ENCODE peak calls at places on chromosome 17, in ten cellular contexts. S is adrenal gland, V is spleen, E is prostate gland, Z is gastrocnemius medialis, W is erythroblast, K is breast epithelium, H is sigmoid colon, P is Peyer's patch, M is GM12891. A is an unnamed sample.

GRCh38 chr17:17538417-17539391 is 42.5 kb upstream of the RASD1 start:
- DNase-seq in Z (no peak), S (no peak), M (no peak), E (peak; percentile 91), V (no peak), W (no peak), K (no peak), P (no peak), H (no peak), A (peak; percentile 78)

GRCh38 chr17:81644496-81644895 is 7.5 kb downstream of the TSPAN10 start:
- DNase-seq in W (no peak), P (no peak), V (no peak), K (no peak), M (no peak), S (no peak), E (no peak), Z (no peak), H (no peak), A (no peak)

GRCh38 chr17:76088041-76088867 is 9.3 kb downstream of the ZACN start:
- DNase-seq in Z (no peak), E (no peak), P (no peak), V (no peak), K (no peak), H (peak; percentile 35), W (no peak), M (peak; percentile 22), S (no peak), A (no peak)

GRCh38 chr17:11645426-11645825 is 47.2 kb downstream of the DNAH9 start:
- DNase-seq in M (no peak), W (no peak), Z (no peak), V (no peak), H (no peak), S (no peak), E (no peak), P (no peak), K (no peak), A (no peak)

GRCh38 chr17:81035389-81036127 is 607 bp downstream of the BAIAP2 start:
- DNase-seq in S (no peak), K (no peak), Z (no peak), W (peak; percentile 74), V (peak; percentile 88), M (no peak), P (no peak), H (no peak), E (no peak), A (no peak)

GRCh38 chr17:1060991-1061390 is 64.1 kb downstream of the TIMM22 start:
- DNase-seq in H (peak; percentile 79), W (no peak), K (no peak), V (no peak), E (no peak), P (no peak), Z (peak; percentile 78), S (peak; percentile 75), M (no peak), A (peak; percentile 87)

GRCh38 chr17:75115545-75115944 is 5.8 kb downstream of the ARMC7 start:
- DNase-seq in H (no peak), S (no peak), V (no peak), E (no peak), Z (no peak), M (no peak), W (peak; percentile 67), K (no peak), P (no peak), A (no peak)

GRCh38 chr17:49123061-49123460 is 9.5 kb upstream of the B4GALNT2 start:
- DNase-seq in Z (no peak), E (no peak), P (no peak), H (no peak), K (no peak), V (no peak), M (no peak), W (no peak), S (no peak), A (no peak)

GRCh38 chr17:68462381-68463210 is 5.3 kb upstream of the WIPI1 start:
- DNase-seq in V (no peak), E (peak; percentile 69), Z (peak; percentile 73), K (no peak), H (peak; percentile 78), S (peak; percentile 67), W (peak; percentile 94), M (no peak), P (peak; percentile 50), A (peak; percentile 77)

GRCh38 chr17:58339775-58340622 is 11.4 kb upstream of the TSPOAP1 start:
- DNase-seq in W (peak; percentile 56), H (no peak), V (peak; percentile 51), S (no peak), P (no peak), M (no peak), Z (no peak), K (no peak), E (no peak), A (no peak)

GRCh38 chr17:29933379-29933778 is 3.4 kb upstream of the SSH2 start:
- DNase-seq in P (no peak), W (no peak), H (no peak), Z (no peak), K (no peak), M (no peak), S (no peak), V (no peak), E (no peak), A (no peak)

GRCh38 chr17:29930399-29931010 is 477 bp upstream of the SSH2 start:
- DNase-seq in P (peak; percentile 49), Z (no peak), M (no peak), S (no peak), V (no peak), W (no peak), H (no peak), K (no peak), E (peak; percentile 4), A (no peak)

GRCh38 chr17:29929544-29930398 is at the start of gene SSH2:
- DNase-seq in S (peak; percentile 87), E (peak; percentile 79), P (peak; percentile 94), V (peak; percentile 97), M (peak; percentile 63), Z (peak; percentile 77), H (peak; percentile 92), W (peak; percentile 94), K (peak; percentile 79), A (peak; percentile 93)

GRCh38 chr17:29929006-29929543 is 953 bp downstream of the SSH2 start:
- DNase-seq in K (no peak), M (no peak), S (peak; percentile 21), V (no peak), P (no peak), Z (no peak), H (no peak), E (peak; percentile 10), W (peak; percentile 55), A (peak; percentile 43)

DNA sequence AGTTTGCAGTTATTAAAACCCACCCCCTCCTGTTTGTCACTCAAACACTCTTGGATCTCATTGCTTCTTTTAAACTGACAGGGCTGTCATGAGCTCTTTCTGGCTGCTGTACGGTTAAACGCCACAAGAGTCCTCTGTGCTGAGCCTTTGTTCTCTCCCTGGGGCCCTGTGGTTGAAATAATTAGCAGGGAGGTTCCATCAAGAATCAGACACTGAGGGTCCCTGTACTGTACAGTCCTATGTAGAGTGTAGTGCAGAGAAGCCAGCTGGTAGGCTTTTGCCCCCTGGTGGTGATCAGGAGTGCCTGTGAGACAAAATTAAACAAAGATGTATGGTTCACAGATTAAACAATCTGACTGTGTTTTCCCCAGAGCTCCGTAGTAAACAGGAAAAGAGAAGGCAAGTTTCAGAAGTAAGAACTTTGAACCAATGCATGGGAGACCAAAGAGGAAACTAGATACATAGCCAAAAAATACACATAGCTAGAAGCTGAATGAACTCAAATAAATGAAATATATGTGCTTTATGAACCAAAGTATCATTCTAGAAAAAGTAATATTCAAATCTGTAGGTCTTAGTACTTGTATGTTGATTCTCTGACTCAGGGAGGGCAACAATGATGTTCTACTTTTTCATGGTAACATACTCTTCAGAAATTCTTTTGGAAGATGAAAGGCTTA is 1.4 kb upstream of the SSH2 start:
- DNase-seq in H (peak; percentile 81), E (peak; percentile 68), P (peak; percentile 59), W (peak; percentile 82), M (no peak), K (no peak), Z (peak; percentile 27), V (peak; percentile 83), S (peak; percentile 61), A (peak; percentile 69)
- TF ChIP-seq POLR2A in H (no peak), E (no peak), P (no peak), W (no peak), M (peak; percentile 30), K (no peak), Z (no peak), V (no peak), S (no peak), A (no peak)

GRCh38 chr17:46266656-46267544 is 28.0 kb upstream of the LRRC37A start:
- DNase-seq in K (peak; percentile 81), M (peak; percentile 98), H (peak; percentile 91), S (peak; percentile 91), Z (peak; percentile 65), E (peak; percentile 77), W (peak; percentile 95), P (peak; percentile 89), V (peak; percentile 98), A (peak; percentile 90)
- TF ChIP-seq POLR2A in K (no peak), M (no peak), H (peak; percentile 33), S (peak; percentile 58), Z (peak; percentile 44), E (no peak), W (peak; percentile 60), P (peak; percentile 39), V (no peak), A (no peak)

GRCh38 chr17:35119370-35120185 is at the start of gene RAD51D:
- DNase-seq in V (peak; percentile 96), H (peak; percentile 83), S (peak; percentile 70), Z (peak; percentile 23), W (peak; percentile 90), E (peak; percentile 42), P (peak; percentile 87), M (peak; percentile 87), K (peak; percentile 70), A (peak; percentile 81)
- TF ChIP-seq POLR2A in V (peak; percentile 35), H (no peak), S (peak; percentile 25), Z (no peak), W (peak; percentile 42), E (peak; percentile 18), P (no peak), M (peak; percentile 56), K (no peak), A (no peak)

GRCh38 chr17:7014261-7014994 is 2.0 kb downstream of the RNASEK start:
- DNase-seq in P (peak; percentile 99), S (peak; percentile 98), E (peak; percentile 97), K (peak; percentile 96), V (peak; percentile 100), W (peak; percentile 99), M (peak; percentile 93), Z (peak; percentile 96), H (peak; percentile 99), A (peak; percentile 99)

GRCh38 chr17:7016406-7016805 is 4.0 kb downstream of the RNASEK start:
- DNase-seq in P (no peak), Z (no peak), H (no peak), S (no peak), M (no peak), K (no peak), W (no peak), V (no peak), E (no peak), A (no peak)

GRCh38 chr17:7016886-7017826 is 4.7 kb downstream of the RNASEK start:
- DNase-seq in S (no peak), P (no peak), E (no peak), M (no peak), W (no peak), Z (no peak), V (no peak), H (no peak), K (no peak), A (no peak)

GRCh38 chr17:7015587-7016020 is 3.2 kb downstream of the RNASEK start:
- DNase-seq in Z (no peak), H (no peak), V (peak; percentile 85), M (no peak), S (peak; percentile 48), K (no peak), P (peak; percentile 54), E (no peak), W (peak; percentile 56), A (no peak)

GRCh38 chr17:7014995-7015586 is 2.7 kb downstream of the RNASEK start:
- DNase-seq in V (no peak), M (no peak), Z (no peak), W (no peak), E (no peak), P (no peak), H (no peak), S (no peak), K (no peak), A (no peak)
- TF ChIP-seq POLR2A in V (no peak), M (peak; percentile 91), Z (no peak), W (peak; percentile 49), E (peak; percentile 55), P (peak; percentile 54), H (peak; percentile 65), S (peak; percentile 68), K (no peak), A (no peak)

A was measured in stomach.